ENCODE peak calls at places on chromosomes 3 and 15, in eight cellular contexts. B, P, L, W, Q, R, Y and F are unnamed samples.
A peak's percentile ranks its signal among the peaks of the same experiment; 100 is the strongest.

GRCh38 chr3:29827756-29828155 is 546.9 kb downstream of the RBMS3 start:
- DNase-seq in B (no peak), P (peak; percentile 30), L (no peak), W (no peak), Q (no peak), R (no peak), Y (no peak), F (peak; percentile 42)

GRCh38 chr15:31503758-31504461 is 177.3 kb downstream of the KLF13 start:
- DNase-seq in B (peak; percentile 10), P (no peak), L (no peak), W (no peak), Q (no peak), R (no peak), Y (no peak), F (no peak)

GRCh38 chr3:104909188-104909587 is 457.5 kb upstream of the ALCAM start:
- DNase-seq in B (no peak), P (peak; percentile 79), L (no peak), W (no peak), Q (no peak), R (no peak), Y (no peak), F (peak; percentile 48)

GRCh38 chr3:182793663-182794454 is 555 bp downstream of the ATP11B start:
- DNase-seq in B (peak; percentile 63), P (peak; percentile 43), L (peak; percentile 76), W (peak; percentile 74), Q (peak; percentile 32), R (peak; percentile 6), Y (peak; percentile 83), F (no peak)

GRCh38 chr15:88776646-88777045 is 26.6 kb upstream of the ACAN start:
- DNase-seq in B (no peak), P (no peak), L (no peak), W (no peak), Q (no peak), R (no peak), Y (no peak), F (no peak)

GRCh38 chr3:130939753-130940152 is 45.9 kb downstream of the ATP2C1 start:
- DNase-seq in B (no peak), P (peak; percentile 57), L (no peak), W (no peak), Q (no peak), R (no peak), Y (no peak), F (no peak)

GRCh38 chr3:69086133-69086722 is 1.5 kb downstream of the ARL6IP5 start:
- DNase-seq in B (peak; percentile 94), P (peak; percentile 95), L (no peak), W (peak; percentile 97), Q (peak; percentile 86), R (no peak), Y (peak; percentile 95), F (peak; percentile 76)

GRCh38 chr15:34914316-34914715 is 55.2 kb downstream of the AQR start:
- DNase-seq in B (no peak), P (no peak), L (no peak), W (no peak), Q (no peak), R (no peak), Y (no peak), F (no peak)

GRCh38 chr3:86988235-86988634 is 2.7 kb downstream of the VGLL3 start:
- DNase-seq in B (no peak), P (peak; percentile 95), L (no peak), W (no peak), Q (no peak), R (no peak), Y (no peak), F (no peak)

GRCh38 chr3:156812521-156813335 is 13.4 kb upstream of the LEKR1 start:
- DNase-seq in B (peak; percentile 32), P (peak; percentile 46), L (no peak), W (no peak), Q (no peak), R (no peak), Y (no peak), F (no peak)

GRCh38 chr3:192887701-192888100 is 30.0 kb downstream of the MB21D2 start:
- DNase-seq in B (no peak), P (peak; percentile 34), L (no peak), W (no peak), Q (no peak), R (no peak), Y (no peak), F (no peak)

GRCh38 chr3:127775398-127776109 is 46.8 kb downstream of the MGLL start:
- DNase-seq in B (no peak), P (peak; percentile 89), L (peak; percentile 67), W (peak; percentile 81), Q (peak; percentile 78), R (no peak), Y (no peak), F (no peak)

GRCh38 chr3:154184582-154184981 is 63.4 kb downstream of the ARHGEF26 start:
- DNase-seq in B (peak; percentile 27), P (no peak), L (no peak), W (no peak), Q (no peak), R (no peak), Y (no peak), F (no peak)

GRCh38 chr3:64530434-64531049 is 157.3 kb downstream of the ADAMTS9 start:
- DNase-seq in B (peak; percentile 70), P (peak; percentile 39), L (no peak), W (peak; percentile 79), Q (peak; percentile 79), R (no peak), Y (no peak), F (no peak)

GRCh38 chr3:1578105-1578833 is 485.4 kb downstream of the CNTN6 start:
- DNase-seq in B (no peak), P (peak; percentile 7), L (no peak), W (no peak), Q (no peak), R (no peak), Y (no peak), F (no peak)

GRCh38 chr3:7508821-7509220 is 647.9 kb downstream of the GRM7 start:
- DNase-seq in B (no peak), P (peak; percentile 83), L (no peak), W (no peak), Q (no peak), R (no peak), Y (no peak), F (no peak)

GRCh38 chr15:90036806-90037509 is 35.8 kb downstream of the ZNF710 start:
- DNase-seq in B (no peak), P (no peak), L (no peak), W (peak; percentile 50), Q (no peak), R (no peak), Y (peak; percentile 33), F (no peak)

GRCh38 chr3:196638922-196639516 is 475 bp upstream of the NRROS start:
- DNase-seq in B (no peak), P (no peak), L (no peak), W (no peak), Q (no peak), R (no peak), Y (no peak), F (no peak)

GRCh38 chr3:196634224-196634623 is 5.3 kb upstream of the NRROS start:
- DNase-seq in B (no peak), P (no peak), L (no peak), W (no peak), Q (peak; percentile 30), R (no peak), Y (no peak), F (no peak)

GRCh38 chr3:196633658-196634151 is 5.8 kb upstream of the NRROS start:
- DNase-seq in B (no peak), P (no peak), L (no peak), W (no peak), Q (no peak), R (no peak), Y (no peak), F (no peak)

GRCh38 chr3:196634851-196635250 is 4.6 kb upstream of the NRROS start:
- DNase-seq in B (no peak), P (no peak), L (no peak), W (no peak), Q (no peak), R (no peak), Y (no peak), F (no peak)

GRCh38 chr3:196636369-196637349 is 2.8 kb upstream of the NRROS start:
- DNase-seq in B (no peak), P (no peak), L (no peak), W (no peak), Q (no peak), R (no peak), Y (no peak), F (no peak)
- TF ChIP-seq CTCF in B (no peak), P (no peak), L (no peak), W (no peak), Q (no peak), R (no peak), Y (no peak), F (no peak)

DNA sequence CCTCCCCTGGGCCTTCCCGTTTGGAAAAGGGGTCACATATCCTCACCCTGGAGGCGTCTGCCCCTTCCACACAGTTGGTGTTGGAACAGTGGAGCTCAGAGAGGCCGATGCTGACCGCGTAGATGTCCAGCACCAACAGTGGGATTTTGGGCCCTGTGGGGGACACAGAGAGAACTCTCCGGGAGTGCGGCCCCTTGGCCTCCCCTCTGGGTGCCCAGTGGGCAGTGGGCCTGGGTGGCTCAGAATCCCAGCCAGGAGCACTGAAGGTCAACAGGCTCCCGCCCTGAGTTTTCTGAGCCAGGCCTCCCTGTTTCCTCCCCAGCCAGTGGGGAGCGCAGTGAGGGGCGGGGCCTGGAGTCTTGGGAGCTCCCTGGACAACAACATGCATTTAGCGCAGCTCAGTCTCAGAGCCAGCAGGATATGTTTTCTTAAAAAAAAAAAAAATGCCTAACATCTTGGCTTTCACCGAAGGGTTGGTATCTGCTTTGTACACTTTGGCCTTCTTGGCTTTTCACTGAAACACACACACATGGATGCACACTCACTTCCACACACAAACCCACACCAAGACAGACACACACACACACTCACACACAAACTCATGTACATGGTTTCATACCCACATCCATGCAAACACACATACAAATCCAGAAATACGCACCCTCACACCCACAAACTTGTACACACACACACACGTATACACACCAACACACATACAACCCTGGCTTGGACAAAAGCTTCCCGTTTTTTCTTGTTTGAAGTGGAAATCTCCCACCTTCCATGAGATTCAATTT is 562 bp upstream of the ISLR start:
- DNase-seq in B (peak; percentile 41), P (peak; percentile 35), L (no peak), W (peak; percentile 89), Q (peak; percentile 83), R (no peak), Y (peak; percentile 30), F (no peak)
- H3K4me3 ChIP-seq in B (no peak overlapping the region), P (peak overlapping the region; percentile 61), L (no peak overlapping the region), W (peak overlapping the region; percentile 51), Q (peak overlapping the region; percentile 49), R (no peak overlapping the region), Y (no peak overlapping the region), F (no peak overlapping the region)

GRCh38 chr3:100709840-100710235 is 544 bp downstream of the TFG start:
- DNase-seq in B (peak; percentile 44), P (peak; percentile 18), L (peak; percentile 46), W (peak; percentile 72), Q (peak; percentile 18), R (peak; percentile 5), Y (peak; percentile 78), F (no peak)
- TF ChIP-seq CTCF in B (no peak), P (no peak), L (no peak), W (no peak), Q (peak; percentile 7), R (no peak), Y (no peak), F (no peak)

DNA sequence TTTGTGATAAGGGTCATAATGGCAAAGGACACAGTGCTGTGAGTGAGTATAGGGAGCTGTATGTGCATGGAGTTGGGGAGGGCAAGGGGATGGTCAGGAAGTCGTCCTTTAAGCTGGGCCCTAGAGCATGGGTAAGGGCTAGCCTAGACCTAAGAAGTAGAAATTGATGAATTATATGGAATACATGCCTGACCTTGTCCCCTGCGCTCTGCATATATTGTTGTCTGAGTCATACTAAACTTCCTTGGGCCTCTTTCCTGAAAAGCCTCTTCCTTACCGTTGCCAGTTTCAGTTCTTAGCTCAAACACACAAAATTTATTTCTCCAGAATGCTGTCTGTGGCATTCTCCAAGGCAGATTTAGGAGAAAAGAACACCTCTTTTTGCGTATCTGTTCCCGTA is 4.6 kb downstream of the SNRK start:
- DNase-seq in B (no peak), P (no peak), L (no peak), W (no peak), Q (no peak), R (no peak), Y (no peak), F (no peak)
- H3K4me3 ChIP-seq in B (no peak overlapping the region), P (no peak overlapping the region), L (no peak overlapping the region), W (no peak overlapping the region), Q (peak overlapping the region; percentile 65), R (peak overlapping the region; percentile 70), Y (no peak overlapping the region), F (no peak overlapping the region)